ENCODE peak calls at places on chromosomes 1 and 21, in five cellular contexts. F is activated CD8-positive, alpha-beta memory T cell treated with anti-CD3 and anti-CD28 coated beads, Interleukin-2, amount 50 U/mL, for 48 hours; Y is hypothalamus; V is activated naive CD4-positive, alpha-beta T cell treated with Interleukin-2 at 50 U/mL for 16 hours; E is NCI-H1694. C is an unnamed sample.

GRCh38 chr21:46195595-46196195 is 11.4 kb upstream of the SPATC1L start:
- DNase-seq in E (no peak), F (peak; percentile 18), V (no peak), Y (no peak), C (no peak)

GRCh38 chr1:18107671-18108312 is at the start of gene IGSF21:
- DNase-seq in Y (no peak), E (no peak), F (no peak), V (no peak), C (no peak)

GRCh38 chr1:63624911-63625310 is 31.7 kb downstream of the PGM1 start:
- DNase-seq in F (no peak), Y (no peak), E (no peak), V (no peak), C (no peak)

GRCh38 chr1:42966688-42967609 is 8.3 kb upstream of the SLC2A1 start:
- DNase-seq in E (peak; percentile 5), V (no peak), Y (peak; percentile 56), F (no peak), C (peak; percentile 59)

GRCh38 chr1:246753670-246754535 is 29.7 kb downstream of the SCCPDH start:
- DNase-seq in Y (peak; percentile 10), F (peak; percentile 78), V (peak; percentile 54), E (peak; percentile 54), C (no peak)

GRCh38 chr1:13583964-13584791 is 546 bp downstream of the PDPN start:
- DNase-seq in F (no peak), V (no peak), E (no peak), Y (no peak), C (no peak)

GRCh38 chr1:37477198-37477931 is 3.0 kb downstream of the ZC3H12A start:
- DNase-seq in F (peak; percentile 83), V (peak; percentile 86), E (no peak), Y (no peak), C (no peak)

GRCh38 chr1:233790662-233791371 is 113.7 kb upstream of the SLC35F3 start:
- DNase-seq in F (peak; percentile 50), Y (no peak), V (peak; percentile 15), E (peak; percentile 72), C (peak; percentile 67)

GRCh38 chr1:160637821-160638539 is 8.9 kb downstream of the SLAMF1 start:
- DNase-seq in V (peak; percentile 51), Y (no peak), E (no peak), F (no peak), C (no peak)

GRCh38 chr1:71919812-71920509 is 362.4 kb downstream of the NEGR1 start:
- DNase-seq in V (no peak), F (no peak), E (no peak), Y (no peak), C (no peak)

GRCh38 chr1:156894711-156895407 is 1.3 kb downstream of the PEAR1 start:
- DNase-seq in V (no peak), E (no peak), Y (no peak), F (no peak), C (no peak)

GRCh38 chr1:32220746-32221580 is 1.2 kb downstream of the TMEM234 start:
- DNase-seq in E (no peak), Y (no peak), V (no peak), F (no peak), C (no peak)

GRCh38 chr1:170694172-170694926 is 30.4 kb downstream of the PRRX1 start:
- DNase-seq in F (no peak), V (no peak), Y (no peak), E (no peak), C (no peak)

GRCh38 chr1:1083181-1084027 is 9.3 kb upstream of the RNF223 start:
- DNase-seq in E (no peak), V (no peak), Y (no peak), F (no peak), C (no peak)

GRCh38 chr1:69230223-69230622 is 337.5 kb upstream of the LRRC7 start:
- DNase-seq in Y (no peak), V (no peak), F (no peak), E (no peak), C (no peak)

GRCh38 chr21:41682719-41683179 is 84.1 kb downstream of the RIPK4 start:
- DNase-seq in V (no peak), E (no peak), Y (no peak), F (no peak), C (no peak)

C was measured in cerebellar nuclear complex.